ENCODE peak calls at places on chromosomes 13 and 19, in ten cellular contexts. J, R, E, Y, D, L, Z, B, N and U are unnamed samples.

GRCh38 chr13:82693607-82694006 is 1188.7 kb downstream of the SLITRK1 start:
- DNase-seq in B (no peak), D (no peak), N (no peak), J (no peak), R (no peak), Y (no peak), L (no peak), Z (no peak), E (no peak), U (no peak)

GRCh38 chr19:33214621-33215020 is 11.0 kb downstream of the SLC7A10 start:
- DNase-seq in N (peak), E (no peak), L (peak), Z (no peak), R (peak), J (peak), B (peak), D (no peak), Y (no peak), U (no peak)

GRCh38 chr13:45185286-45185685 is 15.6 kb downstream of the KCTD4 start:
- DNase-seq in Y (no peak), R (no peak), J (no peak), E (no peak), L (no peak), N (no peak), B (no peak), D (no peak), Z (no peak), U (no peak)

GRCh38 chr13:107376393-107377085 is 808.6 kb upstream of the ARGLU1 start:
- DNase-seq in J (no peak), L (no peak), D (no peak), E (no peak), Y (no peak), Z (no peak), B (no peak), N (no peak), R (no peak), U (no peak)

GRCh38 chr13:30874561-30874960 is 31.5 kb upstream of the MEDAG start:
- DNase-seq in E (no peak), Y (no peak), N (no peak), Z (no peak), R (no peak), B (no peak), L (no peak), D (no peak), J (no peak), U (no peak)

GRCh38 chr13:27619711-27620376 is 485 bp downstream of the LNX2 start:
- DNase-seq in J (no peak), B (peak), L (peak), Z (no peak), E (peak), Y (no peak), R (peak), D (no peak), N (peak), U (no peak)

GRCh38 chr19:41095703-41096102 is 7.5 kb downstream of the CYP2A13 start:
- DNase-seq in D (no peak), N (no peak), B (no peak), L (no peak), Y (no peak), J (no peak), Z (no peak), E (no peak), R (no peak), U (no peak)

GRCh38 chr19:47729468-47729798 is 15.9 kb upstream of the NOP53 start:
- DNase-seq in Z (no peak), E (peak), N (peak), D (no peak), J (peak), L (peak), B (peak), Y (no peak), R (peak), U (no peak)

GRCh38 chr19:5466814-5467291 is 11.6 kb downstream of the ZNRF4 start:
- DNase-seq in Y (no peak), N (no peak), R (peak), J (no peak), D (no peak), L (peak), Z (no peak), B (no peak), E (no peak), U (no peak)

GRCh38 chr13:34748078-34748477 is 194.0 kb upstream of the NBEA start:
- DNase-seq in N (peak), B (peak), Y (no peak), J (no peak), R (peak), D (peak), E (no peak), L (peak), Z (no peak), U (no peak)

GRCh38 chr19:17488593-17489391 is 18.5 kb downstream of the SLC27A1 start:
- DNase-seq in L (no peak), B (peak), J (no peak), Y (peak), D (no peak), R (peak), E (peak), Z (no peak), N (no peak), U (no peak)

GRCh38 chr13:38814331-38814730 is 127.5 kb downstream of the FREM2 start:
- DNase-seq in R (no peak), Y (no peak), L (no peak), J (no peak), B (no peak), D (no peak), N (no peak), Z (no peak), E (peak), U (no peak)